ENCODE peak calls at places on chromosomes 11 and 22, in nine cellular contexts. R is tibial nerve; C is tibial artery; B is body of pancreas; U is IMR-90; E is GM23248; S is heart right ventricle; Y is pancreas; K is CD8-positive, alpha-beta memory T cell. D is an unnamed sample.

GRCh38 chr11:62926669-62927455 is 5.7 kb upstream of the CHRM1 start:
- DNase-seq in Y (no peak), R (no peak), K (no peak), C (no peak), B (no peak), E (no peak), S (no peak), U (no peak), D (no peak)

GRCh38 chr11:75524576-75525432 is 937 bp downstream of the GDPD5 start:
- DNase-seq in B (peak), C (no peak), S (peak), R (no peak), Y (peak), K (peak), U (peak), E (peak), D (peak)

GRCh38 chr22:47587861-47588582 is 825.6 kb downstream of the TBC1D22A start:
- DNase-seq in U (no peak), B (no peak), C (peak), E (no peak), Y (no peak), K (no peak), R (no peak), S (no peak), D (no peak)

GRCh38 chr11:65592840-65593517 is 2.6 kb downstream of the KCNK7 start:
- DNase-seq in E (no peak), S (no peak), B (no peak), C (no peak), K (no peak), Y (no peak), R (no peak), U (no peak), D (peak)

GRCh38 chr11:134667175-134667500 is 255.1 kb upstream of the B3GAT1 start:
- DNase-seq in K (no peak), R (no peak), S (no peak), C (no peak), E (no peak), B (no peak), Y (peak), U (no peak), D (peak)

GRCh38 chr11:64767344-64768299 is 7.8 kb upstream of the PYGM start:
- DNase-seq in C (peak), S (no peak), R (peak), Y (peak), E (peak), K (peak), B (peak), U (peak), D (peak)

GRCh38 chr11:2797181-2797711 is 88.3 kb downstream of the CDKN1C start:
- DNase-seq in B (peak), R (no peak), E (no peak), C (peak), U (no peak), S (peak), K (no peak), Y (peak), D (peak)

GRCh38 chr22:33510429-33510904 is 409.8 kb downstream of the LARGE1 start:
- DNase-seq in R (no peak), C (no peak), K (no peak), U (no peak), E (no peak), Y (no peak), S (no peak), B (no peak), D (no peak)

GRCh38 chr11:110891411-110891810 is 179.2 kb upstream of the ARHGAP20 start:
- DNase-seq in K (no peak), Y (no peak), C (no peak), R (no peak), U (peak), S (no peak), E (peak), B (no peak), D (peak)

GRCh38 chr11:99268895-99269294 is 248.1 kb downstream of the CNTN5 start:
- DNase-seq in R (no peak), S (no peak), E (no peak), B (no peak), K (no peak), C (no peak), Y (no peak), U (no peak), D (no peak)

GRCh38 chr11:71447791-71448256 is 369 bp downstream of the DHCR7 start:
- DNase-seq in C (peak), K (peak), B (peak), S (no peak), U (no peak), E (peak), Y (peak), R (no peak), D (no peak)

GRCh38 chr22:24445481-24446290 is 18.3 kb downstream of the ADORA2A start:
- DNase-seq in R (no peak), S (no peak), Y (no peak), K (no peak), U (no peak), B (no peak), E (no peak), C (no peak), D (peak)

DNA sequence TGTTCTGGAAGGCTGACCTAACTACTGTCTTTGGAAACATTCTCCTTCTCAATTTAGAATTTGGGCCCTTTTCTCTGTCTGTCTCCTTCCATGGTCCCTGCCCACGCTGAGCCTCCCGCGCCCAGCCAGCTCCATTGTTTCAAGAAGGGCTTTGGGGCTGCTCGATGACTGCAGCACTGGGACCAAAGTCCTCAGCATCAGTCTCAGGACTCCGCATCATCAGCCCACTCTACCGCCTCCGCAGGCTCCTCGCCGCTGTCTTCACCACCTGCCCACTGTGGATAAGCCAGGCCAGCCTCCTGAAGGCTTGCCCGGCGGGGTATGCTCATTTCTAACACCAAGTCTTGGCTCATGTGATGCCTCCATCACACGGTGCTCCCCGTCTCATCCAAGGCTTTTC is 81.3 kb downstream of the ZBTB16 start:
- DNase-seq in B (no peak), S (no peak), U (no peak), C (no peak), R (no peak), K (no peak), E (no peak), Y (no peak), D (no peak)
- H3K27ac ChIP-seq in B (no peak), S (no peak), U (no peak), C (peak), R (no peak), K (no peak), E (no peak), Y (no peak), D (no peak)

DNA sequence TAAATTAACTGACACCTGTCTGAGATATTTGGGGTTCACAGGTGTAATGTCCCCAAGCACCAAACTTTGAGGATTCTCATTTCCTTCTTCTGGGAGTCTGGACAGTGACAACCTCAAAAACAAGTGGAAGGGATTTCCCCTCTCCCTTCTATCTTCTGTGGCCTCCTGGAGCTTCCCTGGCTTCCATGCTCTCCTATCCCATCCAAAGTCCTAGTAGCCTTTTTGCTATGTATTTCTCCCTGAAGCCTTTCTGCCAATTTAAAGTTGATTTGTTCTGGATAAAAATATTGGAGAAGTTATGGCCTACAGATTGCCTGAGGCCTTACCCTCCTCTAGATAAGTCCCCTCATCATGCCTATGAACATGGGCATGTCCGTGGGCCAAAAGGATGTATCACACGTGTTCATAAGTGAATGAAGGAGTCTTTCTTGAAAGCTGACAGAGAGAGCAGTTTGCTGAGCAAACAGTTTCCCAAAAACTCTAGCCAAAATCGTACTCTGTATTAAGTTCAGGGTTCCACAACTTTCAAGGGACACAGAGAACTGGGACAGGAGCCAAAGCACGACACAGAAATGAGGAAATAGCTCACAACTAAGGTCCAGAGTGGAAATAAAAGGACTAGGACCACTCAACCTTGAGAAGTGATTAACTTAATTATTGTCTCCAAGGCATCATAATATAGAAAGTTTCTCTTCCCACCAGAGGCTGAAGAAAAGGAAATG is 6.7 kb downstream of the HEPACAM start:
- DNase-seq in S (no peak), Y (no peak), C (peak), E (no peak), B (no peak), R (peak), U (no peak), K (no peak), D (no peak)
- H3K27ac ChIP-seq in S (no peak), Y (no peak), C (no peak), E (no peak), B (no peak), R (no peak), U (no peak), K (no peak), D (no peak)

DNA sequence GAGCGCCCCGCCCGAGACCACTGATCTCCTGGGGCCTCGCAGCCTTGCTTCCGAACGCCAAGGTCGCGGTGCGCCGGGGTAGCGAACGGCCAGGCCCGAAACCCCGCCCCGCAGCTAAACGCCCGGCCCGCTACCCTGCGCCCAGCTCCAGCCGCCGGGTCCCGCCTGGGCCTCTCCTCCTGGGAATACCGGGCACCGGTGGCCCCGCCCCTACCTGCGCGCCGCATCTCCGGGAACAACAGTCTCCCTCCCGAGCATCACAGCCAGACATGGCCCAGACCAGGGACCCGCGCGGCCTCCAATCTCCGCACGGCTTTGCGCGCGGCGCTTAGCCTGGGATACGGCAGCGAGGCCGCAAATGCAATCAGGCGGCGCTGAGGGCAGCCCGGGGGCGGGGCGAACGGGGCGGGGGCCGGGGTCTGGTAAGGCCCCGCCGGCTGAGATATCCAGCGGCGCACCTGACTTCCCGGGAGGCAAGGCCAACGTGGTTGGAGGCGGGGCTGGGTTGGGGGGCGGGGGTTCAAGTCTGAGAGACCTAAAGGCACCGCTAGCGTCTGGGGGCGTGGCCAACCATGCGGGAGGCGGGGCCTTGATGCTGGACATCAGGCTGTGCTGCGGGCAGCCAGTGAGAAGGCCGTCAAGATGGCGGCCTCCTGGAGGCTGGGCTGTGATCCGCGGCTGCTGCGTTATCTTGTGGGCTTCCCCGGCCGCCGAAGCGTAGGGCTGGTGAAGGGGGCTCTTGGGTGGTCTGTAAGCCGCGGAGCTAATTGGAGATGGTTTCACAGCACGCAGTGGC is at the start of the genes APIP and PDHX:
- DNase-seq in B (peak), U (peak), R (peak), C (peak), S (peak), Y (peak), K (peak), E (peak), D (peak)
- H3K27ac ChIP-seq in B (peak), U (peak), R (peak), C (peak), S (peak), Y (peak), K (peak), E (peak), D (peak)

DNA sequence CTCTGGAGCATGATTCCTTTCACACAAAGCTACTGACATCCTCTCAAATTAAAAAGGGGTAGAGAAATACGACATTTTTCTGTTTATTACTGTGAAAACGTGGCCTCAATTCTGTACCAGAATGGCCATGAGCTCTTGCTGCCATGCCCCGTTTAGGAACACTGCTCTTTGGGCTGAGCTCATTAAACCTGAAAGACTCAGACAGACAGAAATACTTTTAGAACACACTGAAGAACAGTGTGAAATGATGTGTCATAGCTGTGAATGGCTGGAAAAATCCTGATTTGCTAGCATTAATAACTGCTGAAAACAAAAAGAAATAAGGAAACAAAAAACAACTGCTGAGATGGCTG is 32.2 kb upstream of the TMEM135 start:
- DNase-seq in E (no peak), U (no peak), Y (no peak), S (no peak), B (no peak), C (no peak), K (no peak), R (no peak), D (no peak)
- H3K27ac ChIP-seq in E (no peak), U (no peak), Y (no peak), S (no peak), B (no peak), C (no peak), K (no peak), R (no peak), D (no peak)

GRCh38 chr22:37456351-37456750 is 29.1 kb upstream of the ELFN2 start:
- DNase-seq in C (no peak), B (no peak), Y (no peak), U (no peak), E (no peak), K (no peak), S (no peak), R (no peak), D (no peak)

GRCh38 chr22:37457093-37457893 is 28.9 kb downstream of the MFNG start:
- DNase-seq in K (peak), Y (peak), R (peak), B (peak), E (peak), U (peak), S (peak), C (peak), D (peak)

GRCh38 chr22:37453696-37454095 is 26.4 kb upstream of the ELFN2 start:
- DNase-seq in C (no peak), E (no peak), S (no peak), U (no peak), Y (no peak), R (no peak), B (no peak), K (no peak), D (no peak)

GRCh38 chr22:37454857-37455686 is 27.8 kb upstream of the ELFN2 start:
- DNase-seq in S (no peak), U (peak), E (peak), Y (no peak), B (peak), C (no peak), K (no peak), R (no peak), D (no peak)

GRCh38 chr22:37455896-37456295 is 28.6 kb upstream of the ELFN2 start:
- DNase-seq in B (no peak), Y (no peak), E (peak), C (no peak), S (no peak), U (peak), K (no peak), R (no peak), D (no peak)
- H3K27ac ChIP-seq in B (no peak), Y (no peak), E (peak), C (no peak), S (no peak), U (peak), K (no peak), R (no peak), D (peak)

DNA sequence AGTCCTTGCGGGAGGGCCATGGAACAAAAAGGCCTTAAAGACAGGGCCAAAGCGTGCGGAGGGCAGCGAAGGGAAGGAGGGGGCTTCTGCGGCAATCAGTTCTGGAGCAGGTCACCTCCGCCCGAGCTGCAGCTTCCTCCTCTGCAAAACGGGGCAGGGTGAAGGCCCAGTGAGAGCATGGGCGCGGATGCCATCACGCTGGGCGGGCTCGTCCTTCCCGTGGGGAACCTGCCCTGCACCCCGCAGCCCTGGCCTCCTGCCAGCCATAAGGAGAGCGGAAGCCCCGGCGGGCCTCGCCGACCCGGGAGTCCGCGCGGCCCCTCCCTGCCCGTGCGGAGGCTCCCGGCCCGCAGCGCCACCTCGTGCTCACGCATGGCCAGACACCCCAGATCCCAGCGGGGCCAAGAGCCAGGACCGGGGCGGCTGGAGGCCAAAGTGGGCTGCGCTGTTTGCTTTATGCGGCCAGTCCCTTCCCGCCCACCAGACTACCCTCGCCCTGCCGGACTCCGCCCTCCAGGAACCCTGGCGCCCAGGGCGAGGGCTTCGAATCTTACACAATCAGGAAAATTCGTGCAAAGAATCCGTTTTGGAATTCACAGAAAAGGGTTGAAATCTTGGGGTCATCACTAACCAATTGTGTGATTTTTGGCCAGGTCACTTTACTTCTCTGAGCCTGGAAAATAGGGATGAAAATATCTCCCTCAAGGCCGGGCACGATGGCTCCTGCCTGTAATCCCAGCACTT is 16.1 kb downstream of the TSKU start:
- DNase-seq in U (peak), Y (peak), K (peak), S (peak), E (peak), R (peak), B (peak), C (peak), D (peak)
- H3K27ac ChIP-seq in U (no peak), Y (no peak), K (no peak), S (peak), E (no peak), R (no peak), B (peak), C (peak), D (no peak)

D was measured in osteoblast.